ENCODE peak calls at places on chromosome 11, in eight cellular contexts. One of them, this sample, is unnamed.

GRCh38 chr11:112793416-112793815 is 167.8 kb upstream of the NCAM1 start:
- DNase-seq in pulmonary artery endothelial cell: no peak
- DNase-seq in left lung: no peak
- DNase-seq in islet precursor cell: no peak
- DNase-seq in stimulated activated CD8-positive, alpha-beta memory T cell treated with anti-CD3 and anti-CD28 coated beads, Interleukin-7, amount 100 ng/mL, for 24 hours: no peak
- DNase-seq in activated T-helper 1 cell treated with anti-CD3 and anti-CD28 coated beads, Interleukin-12 subunit alpha, Interleukin-12 subunit beta, Interleukin-2, Interleukin-4 antibody, amounts not matched to agents 30 ng/mL and 10 ng/mL and 1 ng/mL, durations not matched to agents 14 hours and 24 hours and 36 hours: no peak
- DNase-seq in AG09319: no peak
- DNase-seq in EH: no peak
- DNase-seq in this sample: no peak

GRCh38 chr11:35618497-35619029 is 303 bp downstream of the FJX1 start:
- DNase-seq in stimulated activated CD8-positive, alpha-beta memory T cell treated with anti-CD3 and anti-CD28 coated beads, Interleukin-7, amount 100 ng/mL, for 24 hours: no peak
- DNase-seq in islet precursor cell: peak; percentile 78
- DNase-seq in EH: peak; percentile 55
- DNase-seq in left lung: peak; percentile 81
- DNase-seq in pulmonary artery endothelial cell: no peak
- DNase-seq in activated T-helper 1 cell treated with anti-CD3 and anti-CD28 coated beads, Interleukin-12 subunit alpha, Interleukin-12 subunit beta, Interleukin-2, Interleukin-4 antibody, amounts not matched to agents 30 ng/mL and 10 ng/mL and 1 ng/mL, durations not matched to agents 14 hours and 24 hours and 36 hours: no peak
- DNase-seq in AG09319: no peak
- DNase-seq in this sample: peak; percentile 71

GRCh38 chr11:2305862-2306823 is 4.3 kb downstream of the TSPAN32 start:
- DNase-seq in activated T-helper 1 cell treated with anti-CD3 and anti-CD28 coated beads, Interleukin-12 subunit alpha, Interleukin-12 subunit beta, Interleukin-2, Interleukin-4 antibody, amounts not matched to agents 30 ng/mL and 10 ng/mL and 1 ng/mL, durations not matched to agents 14 hours and 24 hours and 36 hours: no peak
- DNase-seq in pulmonary artery endothelial cell: no peak
- DNase-seq in left lung: no peak
- DNase-seq in EH: peak; percentile 94
- DNase-seq in AG09319: peak; percentile 83
- DNase-seq in stimulated activated CD8-positive, alpha-beta memory T cell treated with anti-CD3 and anti-CD28 coated beads, Interleukin-7, amount 100 ng/mL, for 24 hours: no peak
- DNase-seq in islet precursor cell: peak; percentile 41
- DNase-seq in this sample: peak; percentile 70

GRCh38 chr11:59187587-59187986 is 15.7 kb downstream of the DTX4 start:
- DNase-seq in left lung: peak; percentile 77
- DNase-seq in stimulated activated CD8-positive, alpha-beta memory T cell treated with anti-CD3 and anti-CD28 coated beads, Interleukin-7, amount 100 ng/mL, for 24 hours: no peak
- DNase-seq in pulmonary artery endothelial cell: no peak
- DNase-seq in islet precursor cell: no peak
- DNase-seq in AG09319: no peak
- DNase-seq in EH: peak; percentile 48
- DNase-seq in activated T-helper 1 cell treated with anti-CD3 and anti-CD28 coated beads, Interleukin-12 subunit alpha, Interleukin-12 subunit beta, Interleukin-2, Interleukin-4 antibody, amounts not matched to agents 30 ng/mL and 10 ng/mL and 1 ng/mL, durations not matched to agents 14 hours and 24 hours and 36 hours: no peak
- DNase-seq in this sample: peak; percentile 76

GRCh38 chr11:69135420-69136363 is 20.0 kb upstream of the SMIM38 start:
- DNase-seq in stimulated activated CD8-positive, alpha-beta memory T cell treated with anti-CD3 and anti-CD28 coated beads, Interleukin-7, amount 100 ng/mL, for 24 hours: no peak
- DNase-seq in AG09319: no peak
- DNase-seq in islet precursor cell: no peak
- DNase-seq in pulmonary artery endothelial cell: no peak
- DNase-seq in EH: no peak
- DNase-seq in activated T-helper 1 cell treated with anti-CD3 and anti-CD28 coated beads, Interleukin-12 subunit alpha, Interleukin-12 subunit beta, Interleukin-2, Interleukin-4 antibody, amounts not matched to agents 30 ng/mL and 10 ng/mL and 1 ng/mL, durations not matched to agents 14 hours and 24 hours and 36 hours: no peak
- DNase-seq in left lung: no peak
- DNase-seq in this sample: peak; percentile 45

GRCh38 chr11:28984216-28984615 is 876.0 kb downstream of the METTL15 start:
- DNase-seq in activated T-helper 1 cell treated with anti-CD3 and anti-CD28 coated beads, Interleukin-12 subunit alpha, Interleukin-12 subunit beta, Interleukin-2, Interleukin-4 antibody, amounts not matched to agents 30 ng/mL and 10 ng/mL and 1 ng/mL, durations not matched to agents 14 hours and 24 hours and 36 hours: no peak
- DNase-seq in left lung: no peak
- DNase-seq in islet precursor cell: no peak
- DNase-seq in stimulated activated CD8-positive, alpha-beta memory T cell treated with anti-CD3 and anti-CD28 coated beads, Interleukin-7, amount 100 ng/mL, for 24 hours: no peak
- DNase-seq in AG09319: no peak
- DNase-seq in pulmonary artery endothelial cell: no peak
- DNase-seq in EH: no peak
- DNase-seq in this sample: no peak

GRCh38 chr11:106724293-106724892 is 293.9 kb downstream of the GUCY1A2 start:
- DNase-seq in AG09319: no peak
- DNase-seq in left lung: no peak
- DNase-seq in stimulated activated CD8-positive, alpha-beta memory T cell treated with anti-CD3 and anti-CD28 coated beads, Interleukin-7, amount 100 ng/mL, for 24 hours: no peak
- DNase-seq in pulmonary artery endothelial cell: no peak
- DNase-seq in islet precursor cell: no peak
- DNase-seq in activated T-helper 1 cell treated with anti-CD3 and anti-CD28 coated beads, Interleukin-12 subunit alpha, Interleukin-12 subunit beta, Interleukin-2, Interleukin-4 antibody, amounts not matched to agents 30 ng/mL and 10 ng/mL and 1 ng/mL, durations not matched to agents 14 hours and 24 hours and 36 hours: no peak
- DNase-seq in EH: no peak
- DNase-seq in this sample: no peak

GRCh38 chr11:119661226-119661625 is 67.8 kb downstream of the NECTIN1 start:
- DNase-seq in islet precursor cell: no peak
- DNase-seq in activated T-helper 1 cell treated with anti-CD3 and anti-CD28 coated beads, Interleukin-12 subunit alpha, Interleukin-12 subunit beta, Interleukin-2, Interleukin-4 antibody, amounts not matched to agents 30 ng/mL and 10 ng/mL and 1 ng/mL, durations not matched to agents 14 hours and 24 hours and 36 hours: no peak
- DNase-seq in pulmonary artery endothelial cell: no peak
- DNase-seq in stimulated activated CD8-positive, alpha-beta memory T cell treated with anti-CD3 and anti-CD28 coated beads, Interleukin-7, amount 100 ng/mL, for 24 hours: no peak
- DNase-seq in EH: no peak
- DNase-seq in left lung: no peak
- DNase-seq in AG09319: no peak
- DNase-seq in this sample: no peak

GRCh38 chr11:64245401-64245796 is 1.3 kb downstream of the PPP1R14B start:
- DNase-seq in left lung: peak; percentile 80
- DNase-seq in islet precursor cell: no peak
- DNase-seq in stimulated activated CD8-positive, alpha-beta memory T cell treated with anti-CD3 and anti-CD28 coated beads, Interleukin-7, amount 100 ng/mL, for 24 hours: no peak
- DNase-seq in EH: peak; percentile 44
- DNase-seq in AG09319: no peak
- DNase-seq in pulmonary artery endothelial cell: no peak
- DNase-seq in activated T-helper 1 cell treated with anti-CD3 and anti-CD28 coated beads, Interleukin-12 subunit alpha, Interleukin-12 subunit beta, Interleukin-2, Interleukin-4 antibody, amounts not matched to agents 30 ng/mL and 10 ng/mL and 1 ng/mL, durations not matched to agents 14 hours and 24 hours and 36 hours: no peak
- DNase-seq in this sample: no peak

GRCh38 chr11:13016415-13016814 is 7.3 kb downstream of the RASSF10 start:
- DNase-seq in AG09319: no peak
- DNase-seq in EH: peak; percentile 8
- DNase-seq in activated T-helper 1 cell treated with anti-CD3 and anti-CD28 coated beads, Interleukin-12 subunit alpha, Interleukin-12 subunit beta, Interleukin-2, Interleukin-4 antibody, amounts not matched to agents 30 ng/mL and 10 ng/mL and 1 ng/mL, durations not matched to agents 14 hours and 24 hours and 36 hours: no peak
- DNase-seq in islet precursor cell: no peak
- DNase-seq in pulmonary artery endothelial cell: no peak
- DNase-seq in left lung: no peak
- DNase-seq in stimulated activated CD8-positive, alpha-beta memory T cell treated with anti-CD3 and anti-CD28 coated beads, Interleukin-7, amount 100 ng/mL, for 24 hours: no peak
- DNase-seq in this sample: no peak

GRCh38 chr11:76674517-76675400 is 4.2 kb upstream of the LRRC32 start:
- DNase-seq in pulmonary artery endothelial cell: no peak
- DNase-seq in AG09319: no peak
- DNase-seq in stimulated activated CD8-positive, alpha-beta memory T cell treated with anti-CD3 and anti-CD28 coated beads, Interleukin-7, amount 100 ng/mL, for 24 hours: no peak
- DNase-seq in islet precursor cell: no peak
- DNase-seq in activated T-helper 1 cell treated with anti-CD3 and anti-CD28 coated beads, Interleukin-12 subunit alpha, Interleukin-12 subunit beta, Interleukin-2, Interleukin-4 antibody, amounts not matched to agents 30 ng/mL and 10 ng/mL and 1 ng/mL, durations not matched to agents 14 hours and 24 hours and 36 hours: no peak
- DNase-seq in EH: no peak
- DNase-seq in left lung: peak; percentile 22
- DNase-seq in this sample: no peak

GRCh38 chr11:106202935-106203620 is 125.6 kb downstream of the AASDHPPT start:
- DNase-seq in AG09319: no peak
- DNase-seq in left lung: no peak
- DNase-seq in islet precursor cell: peak; percentile 54
- DNase-seq in pulmonary artery endothelial cell: no peak
- DNase-seq in activated T-helper 1 cell treated with anti-CD3 and anti-CD28 coated beads, Interleukin-12 subunit alpha, Interleukin-12 subunit beta, Interleukin-2, Interleukin-4 antibody, amounts not matched to agents 30 ng/mL and 10 ng/mL and 1 ng/mL, durations not matched to agents 14 hours and 24 hours and 36 hours: no peak
- DNase-seq in EH: no peak
- DNase-seq in stimulated activated CD8-positive, alpha-beta memory T cell treated with anti-CD3 and anti-CD28 coated beads, Interleukin-7, amount 100 ng/mL, for 24 hours: no peak
- DNase-seq in this sample: no peak

GRCh38 chr11:2213384-2213842 is 41.8 kb upstream of the TH start:
- DNase-seq in pulmonary artery endothelial cell: no peak
- DNase-seq in left lung: no peak
- DNase-seq in EH: no peak
- DNase-seq in activated T-helper 1 cell treated with anti-CD3 and anti-CD28 coated beads, Interleukin-12 subunit alpha, Interleukin-12 subunit beta, Interleukin-2, Interleukin-4 antibody, amounts not matched to agents 30 ng/mL and 10 ng/mL and 1 ng/mL, durations not matched to agents 14 hours and 24 hours and 36 hours: no peak
- DNase-seq in islet precursor cell: peak; percentile 43
- DNase-seq in stimulated activated CD8-positive, alpha-beta memory T cell treated with anti-CD3 and anti-CD28 coated beads, Interleukin-7, amount 100 ng/mL, for 24 hours: peak; percentile 23
- DNase-seq in AG09319: no peak
- DNase-seq in this sample: peak; percentile 60

GRCh38 chr11:133971871-133972270 is 15.1 kb upstream of the IGSF9B start:
- DNase-seq in islet precursor cell: no peak
- DNase-seq in activated T-helper 1 cell treated with anti-CD3 and anti-CD28 coated beads, Interleukin-12 subunit alpha, Interleukin-12 subunit beta, Interleukin-2, Interleukin-4 antibody, amounts not matched to agents 30 ng/mL and 10 ng/mL and 1 ng/mL, durations not matched to agents 14 hours and 24 hours and 36 hours: no peak
- DNase-seq in stimulated activated CD8-positive, alpha-beta memory T cell treated with anti-CD3 and anti-CD28 coated beads, Interleukin-7, amount 100 ng/mL, for 24 hours: no peak
- DNase-seq in pulmonary artery endothelial cell: no peak
- DNase-seq in left lung: peak; percentile 57
- DNase-seq in EH: no peak
- DNase-seq in AG09319: no peak
- DNase-seq in this sample: no peak

GRCh38 chr11:113345978-113346377 is 31.6 kb downstream of the TTC12 start:
- DNase-seq in EH: peak; percentile 18
- DNase-seq in stimulated activated CD8-positive, alpha-beta memory T cell treated with anti-CD3 and anti-CD28 coated beads, Interleukin-7, amount 100 ng/mL, for 24 hours: no peak
- DNase-seq in activated T-helper 1 cell treated with anti-CD3 and anti-CD28 coated beads, Interleukin-12 subunit alpha, Interleukin-12 subunit beta, Interleukin-2, Interleukin-4 antibody, amounts not matched to agents 30 ng/mL and 10 ng/mL and 1 ng/mL, durations not matched to agents 14 hours and 24 hours and 36 hours: no peak
- DNase-seq in left lung: no peak
- DNase-seq in islet precursor cell: no peak
- DNase-seq in pulmonary artery endothelial cell: no peak
- DNase-seq in AG09319: no peak
- DNase-seq in this sample: no peak

GRCh38 chr11:120224872-120225371 is 14.1 kb downstream of the OAF start:
- DNase-seq in activated T-helper 1 cell treated with anti-CD3 and anti-CD28 coated beads, Interleukin-12 subunit alpha, Interleukin-12 subunit beta, Interleukin-2, Interleukin-4 antibody, amounts not matched to agents 30 ng/mL and 10 ng/mL and 1 ng/mL, durations not matched to agents 14 hours and 24 hours and 36 hours: no peak
- DNase-seq in AG09319: no peak
- DNase-seq in left lung: peak; percentile 84
- DNase-seq in EH: no peak
- DNase-seq in islet precursor cell: no peak
- DNase-seq in stimulated activated CD8-positive, alpha-beta memory T cell treated with anti-CD3 and anti-CD28 coated beads, Interleukin-7, amount 100 ng/mL, for 24 hours: no peak
- DNase-seq in pulmonary artery endothelial cell: no peak
- DNase-seq in this sample: no peak

GRCh38 chr11:20762112-20762511 is 92.7 kb downstream of the NELL1 start:
- DNase-seq in left lung: no peak
- DNase-seq in islet precursor cell: no peak
- DNase-seq in pulmonary artery endothelial cell: no peak
- DNase-seq in activated T-helper 1 cell treated with anti-CD3 and anti-CD28 coated beads, Interleukin-12 subunit alpha, Interleukin-12 subunit beta, Interleukin-2, Interleukin-4 antibody, amounts not matched to agents 30 ng/mL and 10 ng/mL and 1 ng/mL, durations not matched to agents 14 hours and 24 hours and 36 hours: no peak
- DNase-seq in AG09319: no peak
- DNase-seq in EH: no peak
- DNase-seq in stimulated activated CD8-positive, alpha-beta memory T cell treated with anti-CD3 and anti-CD28 coated beads, Interleukin-7, amount 100 ng/mL, for 24 hours: no peak
- DNase-seq in this sample: no peak

GRCh38 chr11:32088117-32088941 is 2.5 kb upstream of the RCN1 start:
- DNase-seq in activated T-helper 1 cell treated with anti-CD3 and anti-CD28 coated beads, Interleukin-12 subunit alpha, Interleukin-12 subunit beta, Interleukin-2, Interleukin-4 antibody, amounts not matched to agents 30 ng/mL and 10 ng/mL and 1 ng/mL, durations not matched to agents 14 hours and 24 hours and 36 hours: no peak
- DNase-seq in left lung: no peak
- DNase-seq in islet precursor cell: no peak
- DNase-seq in AG09319: peak; percentile 55
- DNase-seq in pulmonary artery endothelial cell: peak; percentile 77
- DNase-seq in stimulated activated CD8-positive, alpha-beta memory T cell treated with anti-CD3 and anti-CD28 coated beads, Interleukin-7, amount 100 ng/mL, for 24 hours: no peak
- DNase-seq in EH: peak; percentile 90
- DNase-seq in this sample: no peak

GRCh38 chr11:12719221-12719620 is 45.0 kb downstream of the TEAD1 start:
- DNase-seq in EH: peak; percentile 20
- DNase-seq in activated T-helper 1 cell treated with anti-CD3 and anti-CD28 coated beads, Interleukin-12 subunit alpha, Interleukin-12 subunit beta, Interleukin-2, Interleukin-4 antibody, amounts not matched to agents 30 ng/mL and 10 ng/mL and 1 ng/mL, durations not matched to agents 14 hours and 24 hours and 36 hours: no peak
- DNase-seq in pulmonary artery endothelial cell: no peak
- DNase-seq in AG09319: no peak
- DNase-seq in left lung: no peak
- DNase-seq in islet precursor cell: peak; percentile 69
- DNase-seq in stimulated activated CD8-positive, alpha-beta memory T cell treated with anti-CD3 and anti-CD28 coated beads, Interleukin-7, amount 100 ng/mL, for 24 hours: no peak
- DNase-seq in this sample: no peak